ENCODE peak calls at places on chromosomes 2 and 18, in five cellular contexts. R, Z, B, E and G are unnamed samples.

GRCh38 chr18:27202771-27203170 is 17.7 kb upstream of the CHST9 start:
- DNase-seq in R (no peak), Z (no peak), B (no peak), E (no peak), G (no peak)

GRCh38 chr2:104872034-104872865 is 18.3 kb downstream of the POU3F3 start:
- DNase-seq in R (no peak), Z (no peak), B (no peak), E (no peak), G (no peak)

GRCh38 chr2:6946722-6947121 is 29.5 kb downstream of the RNF144A start:
- DNase-seq in R (no peak), Z (no peak), B (no peak), E (no peak), G (no peak)

GRCh38 chr18:3995476-3996102 is 459.5 kb downstream of the DLGAP1 start:
- DNase-seq in R (peak; percentile 56), Z (peak; percentile 43), B (no peak), E (peak; percentile 38), G (peak; percentile 73)

GRCh38 chr18:48780151-48781001 is 170.4 kb downstream of the SMAD7 start:
- DNase-seq in R (no peak), Z (no peak), B (no peak), E (no peak), G (no peak)

GRCh38 chr2:7242189-7242867 is 325.1 kb downstream of the RNF144A start:
- DNase-seq in R (no peak), Z (no peak), B (no peak), E (peak; percentile 9), G (no peak)

GRCh38 chr18:3692691-3693090 is 242.7 kb downstream of the TGIF1 start:
- DNase-seq in R (no peak), Z (no peak), B (no peak), E (no peak), G (no peak)

GRCh38 chr2:98461650-98462049 is 17.0 kb downstream of the INPP4A start:
- DNase-seq in R (no peak), Z (no peak), B (no peak), E (no peak), G (no peak)

GRCh38 chr2:189092936-189093335 is 86.6 kb downstream of the COL5A2 start:
- DNase-seq in R (no peak), Z (no peak), B (no peak), E (no peak), G (no peak)

DNA sequence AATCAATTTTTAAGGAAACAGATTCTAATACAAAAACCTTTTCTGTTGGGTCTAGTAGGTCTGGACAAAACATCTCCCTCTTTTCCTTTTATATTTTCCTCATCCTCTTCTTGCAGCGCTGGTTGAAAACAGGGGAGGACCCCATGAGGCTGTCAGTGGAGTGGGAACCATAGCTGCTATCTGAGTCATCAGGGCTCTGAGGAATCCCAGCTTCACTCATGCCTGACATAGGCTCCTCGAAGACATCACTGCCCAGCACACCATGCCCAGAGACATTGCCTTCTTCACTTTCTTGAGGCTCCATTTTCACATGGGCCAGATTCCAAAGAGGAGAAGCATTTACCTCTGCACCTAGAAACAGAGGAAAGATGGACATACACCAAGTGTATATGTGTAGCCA is 10.0 kb downstream of the SUPT7L start:
- DNase-seq in R (no peak), Z (no peak), B (no peak), E (no peak), G (no peak)
- TF ChIP-seq MAX in R (no peak), Z (no peak), B (no peak), E (no peak), G (no peak)

GRCh38 chr2:177275041-177275440 is 10.5 kb upstream of the NFE2L2 start:
- DNase-seq in R (no peak), Z (no peak), B (no peak), E (no peak), G (no peak)
- TF ChIP-seq ZNF274 in R (no peak), Z (no peak), B (no peak), E (no peak), G (no peak)

DNA sequence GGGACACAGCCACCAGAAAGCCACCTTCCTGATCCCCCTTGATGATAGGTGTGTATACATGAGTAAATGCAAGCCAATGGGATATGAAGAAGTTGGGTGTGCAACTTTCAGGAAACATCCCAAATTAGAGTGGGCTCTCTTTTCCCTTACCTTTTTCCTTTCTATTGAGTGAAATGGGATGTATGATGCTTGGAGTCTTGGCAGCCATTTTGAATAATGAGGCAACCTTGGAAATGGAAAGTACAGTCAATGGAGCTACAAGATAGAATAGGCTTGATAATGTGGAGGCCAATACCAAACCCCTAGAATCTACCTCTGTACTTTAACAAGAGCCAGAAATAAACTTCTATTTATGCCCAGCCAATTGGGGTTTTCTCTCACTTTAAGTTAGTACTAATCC is 13.1 kb upstream of the NABP1 start:
- DNase-seq in R (no peak), Z (no peak), B (no peak), E (no peak), G (no peak)
- H2AFZ ChIP-seq in R (no peak overlapping the region), Z (peak overlapping the region; percentile 64), B (no peak overlapping the region), E (no peak overlapping the region), G (peak overlapping the region; percentile 57)

GRCh38 chr2:111905990-111906735 is 7.8 kb downstream of the MERTK start:
- DNase-seq in R (no peak), Z (no peak), B (no peak), E (peak; percentile 47), G (no peak)
- TF ChIP-seq MAX in R (no peak), Z (no peak), B (no peak), E (no peak), G (no peak)

GRCh38 chr2:64606495-64607363 is 47.0 kb downstream of the SERTAD2 start:
- DNase-seq in R (peak; percentile 76), Z (peak; percentile 92), B (no peak), E (peak; percentile 83), G (no peak)
- TF ChIP-seq ZNF274 in R (no peak), Z (no peak), B (no peak), E (no peak), G (no peak)

DNA sequence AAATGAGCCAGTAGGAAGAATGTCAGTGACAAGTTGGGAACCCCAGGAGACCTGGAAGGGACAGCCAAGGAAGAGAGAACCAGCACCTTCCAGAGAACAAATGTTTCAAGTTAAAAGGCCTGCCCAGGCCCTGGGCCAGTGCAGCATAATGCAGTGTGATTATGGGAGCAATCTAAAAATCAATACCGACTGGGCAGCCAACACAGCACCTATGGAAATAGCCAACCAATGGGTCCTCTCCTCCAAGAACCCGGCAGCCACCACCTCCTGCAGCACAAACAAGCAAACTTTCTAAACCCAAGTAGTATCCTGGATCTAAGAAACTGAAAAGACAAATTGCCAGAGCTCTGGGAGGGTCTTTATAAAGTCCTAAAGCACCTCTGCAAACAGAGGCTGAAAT is 71.7 kb downstream of the CLHC1 start:
- DNase-seq in R (no peak), Z (no peak), B (no peak), E (no peak), G (no peak)
- H2AFZ ChIP-seq in R (no peak overlapping the region), Z (no peak overlapping the region), B (no peak overlapping the region), E (no peak overlapping the region), G (no peak overlapping the region)